ENCODE peak calls at places on chromosome X, in four cellular contexts. One of them, this sample, is unnamed.

GRCh38 chrX:31070057-31070468 is 1.8 kb downstream of the FTHL17 start:
- DNase-seq in mammary epithelial cell: peak; percentile 47
- DNase-seq in right atrium auricular region: no peak
- DNase-seq in heart right ventricle: no peak
- DNase-seq in this sample: no peak

GRCh38 chrX:63686878-63687714 is 97.9 kb downstream of the ARHGEF9 start:
- DNase-seq in heart right ventricle: no peak
- DNase-seq in right atrium auricular region: no peak
- DNase-seq in mammary epithelial cell: peak; percentile 41
- DNase-seq in this sample: no peak

GRCh38 chrX:123267220-123267619 is 83.1 kb downstream of the GRIA3 start:
- DNase-seq in right atrium auricular region: no peak
- DNase-seq in mammary epithelial cell: no peak
- DNase-seq in heart right ventricle: no peak
- DNase-seq in this sample: no peak

GRCh38 chrX:44152867-44153266 is 179.7 kb upstream of the NDP start:
- DNase-seq in right atrium auricular region: no peak
- DNase-seq in heart right ventricle: no peak
- DNase-seq in mammary epithelial cell: peak; percentile 64
- DNase-seq in this sample: no peak

GRCh38 chrX:15160558-15160957 is 109.3 kb downstream of the ASB9 start:
- DNase-seq in mammary epithelial cell: no peak
- DNase-seq in heart right ventricle: no peak
- DNase-seq in right atrium auricular region: no peak
- DNase-seq in this sample: no peak

GRCh38 chrX:156008915-156009314 is 11.4 kb downstream of the IL9R start:
- DNase-seq in mammary epithelial cell: no peak
- DNase-seq in heart right ventricle: no peak
- DNase-seq in right atrium auricular region: no peak
- DNase-seq in this sample: no peak

GRCh38 chrX:138858438-138858837 is 146.9 kb upstream of the FGF13 start:
- DNase-seq in heart right ventricle: no peak
- DNase-seq in mammary epithelial cell: peak; percentile 83
- DNase-seq in right atrium auricular region: no peak
- DNase-seq in this sample: no peak

GRCh38 chrX:25858273-25858880 is 279.8 kb upstream of the MAGEB18 start:
- DNase-seq in heart right ventricle: no peak
- DNase-seq in right atrium auricular region: no peak
- DNase-seq in mammary epithelial cell: no peak
- DNase-seq in this sample: no peak

GRCh38 chrX:100264200-100264599 is 145.9 kb downstream of the PCDH19 start:
- DNase-seq in mammary epithelial cell: peak; percentile 16
- DNase-seq in right atrium auricular region: no peak
- DNase-seq in heart right ventricle: no peak
- DNase-seq in this sample: no peak

GRCh38 chrX:105700316-105700715 is 122.0 kb upstream of the NRK start:
- DNase-seq in heart right ventricle: no peak
- DNase-seq in right atrium auricular region: no peak
- DNase-seq in mammary epithelial cell: no peak
- DNase-seq in this sample: no peak

GRCh38 chrX:65674351-65674893 is 7.0 kb downstream of the MSN start:
- DNase-seq in right atrium auricular region: no peak
- DNase-seq in mammary epithelial cell: peak; percentile 29
- DNase-seq in heart right ventricle: no peak
- DNase-seq in this sample: no peak
- H3K4me1 ChIP-seq in right atrium auricular region: no peaks in the 10 kb centered on the region
- H3K4me1 ChIP-seq in mammary epithelial cell: peaks cover 35% of the 10 kb centered on the region
- H3K4me1 ChIP-seq in heart right ventricle: peaks cover 48% of the 10 kb centered on the region
- H3K4me1 ChIP-seq in this sample: peaks cover 54% of the 10 kb centered on the region

DNA sequence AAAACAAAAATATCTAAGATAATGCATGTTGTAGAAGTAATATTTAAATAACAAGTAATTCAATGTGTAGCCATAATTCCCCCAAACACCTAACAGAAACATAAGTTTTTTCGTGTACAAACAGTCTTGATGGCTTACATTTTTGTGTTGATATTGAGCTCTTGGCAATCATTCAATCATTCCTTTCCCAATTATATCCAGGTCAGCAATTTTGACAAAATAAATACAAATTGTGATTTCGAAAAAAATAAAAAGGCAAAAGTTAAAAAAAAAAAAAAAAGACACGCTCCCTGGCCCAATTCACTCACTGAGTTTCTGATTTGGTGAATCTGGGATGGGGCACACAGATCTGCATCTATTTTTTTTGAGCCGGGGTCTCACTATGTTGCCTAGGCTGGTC is 187.6 kb upstream of the GPC4 start:
- DNase-seq in mammary epithelial cell: no peak
- DNase-seq in right atrium auricular region: no peak
- DNase-seq in heart right ventricle: no peak
- DNase-seq in this sample: no peak
- H3K4me1 ChIP-seq in mammary epithelial cell: peaks cover 2% of the 10 kb centered on the region
- H3K4me1 ChIP-seq in right atrium auricular region: no peaks in the 10 kb centered on the region
- H3K4me1 ChIP-seq in heart right ventricle: no peaks in the 10 kb centered on the region
- H3K4me1 ChIP-seq in this sample: no peaks in the 10 kb centered on the region

GRCh38 chrX:7841084-7841805 is 1.7 kb upstream of the VCX start:
- DNase-seq in heart right ventricle: no peak
- DNase-seq in right atrium auricular region: no peak
- DNase-seq in mammary epithelial cell: no peak
- DNase-seq in this sample: no peak
- H3K4me1 ChIP-seq in heart right ventricle: no peaks in the 10 kb centered on the region
- H3K4me1 ChIP-seq in right atrium auricular region: no peaks in the 10 kb centered on the region
- H3K4me1 ChIP-seq in mammary epithelial cell: no peaks in the 10 kb centered on the region
- H3K4me1 ChIP-seq in this sample: no peaks in the 10 kb centered on the region

GRCh38 chrX:85907316-85907715 is 140.0 kb downstream of the CHM start:
- DNase-seq in mammary epithelial cell: no peak
- DNase-seq in heart right ventricle: no peak
- DNase-seq in right atrium auricular region: no peak
- DNase-seq in this sample: no peak
- H3K4me1 ChIP-seq in mammary epithelial cell: no peaks in the 10 kb centered on the region
- H3K4me1 ChIP-seq in heart right ventricle: no peaks in the 10 kb centered on the region
- H3K4me1 ChIP-seq in right atrium auricular region: no peaks in the 10 kb centered on the region
- H3K4me1 ChIP-seq in this sample: peaks cover 13% of the 10 kb centered on the region

GRCh38 chrX:107467271-107467670 is 17.8 kb downstream of the FRMPD3 start:
- DNase-seq in mammary epithelial cell: no peak
- DNase-seq in right atrium auricular region: no peak
- DNase-seq in heart right ventricle: no peak
- DNase-seq in this sample: no peak

GRCh38 chrX:107470971-107471370 is 21.5 kb downstream of the FRMPD3 start:
- DNase-seq in mammary epithelial cell: no peak
- DNase-seq in right atrium auricular region: no peak
- DNase-seq in heart right ventricle: no peak
- DNase-seq in this sample: no peak

GRCh38 chrX:107470198-107470597 is 20.7 kb downstream of the FRMPD3 start:
- DNase-seq in heart right ventricle: no peak
- DNase-seq in mammary epithelial cell: no peak
- DNase-seq in right atrium auricular region: no peak
- DNase-seq in this sample: no peak

DNA sequence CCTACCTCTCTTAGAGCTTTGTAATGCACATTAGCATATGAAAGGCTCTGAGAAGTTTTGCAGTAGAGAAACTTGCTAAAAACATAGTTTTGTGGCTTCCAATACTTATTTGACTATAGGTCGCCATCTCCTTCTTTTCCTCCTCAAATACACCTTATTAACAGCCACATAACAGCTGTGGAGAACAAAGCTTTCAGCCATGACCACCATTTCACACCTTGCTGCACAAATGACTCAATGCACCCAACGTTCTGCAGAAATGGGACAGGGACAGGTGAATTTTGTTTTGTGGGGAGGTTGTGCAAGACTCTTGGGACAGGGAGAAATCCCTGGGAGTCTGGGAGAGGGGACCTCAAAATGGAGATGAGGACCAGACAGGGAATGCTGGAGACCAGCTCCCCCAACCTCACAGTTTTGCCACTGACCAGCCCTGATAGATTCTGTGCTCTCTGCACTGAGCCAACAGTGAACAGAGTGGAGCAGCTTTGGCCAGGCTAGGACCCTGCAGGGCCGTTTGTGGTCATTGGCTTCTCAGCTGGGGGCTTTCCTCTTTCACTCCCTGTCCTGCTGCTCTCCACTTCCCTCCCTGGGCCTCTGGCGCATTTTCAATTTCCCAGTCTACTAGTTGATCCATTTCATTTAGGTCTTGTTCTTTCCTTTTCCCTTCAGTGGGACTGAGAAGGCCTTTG is 16.6 kb downstream of the FRMPD3 start:
- DNase-seq in heart right ventricle: no peak
- DNase-seq in mammary epithelial cell: no peak
- DNase-seq in right atrium auricular region: no peak
- DNase-seq in this sample: no peak
- H3K4me1 ChIP-seq in heart right ventricle: no peaks in the 10 kb centered on the region
- H3K4me1 ChIP-seq in mammary epithelial cell: no peaks in the 10 kb centered on the region
- H3K4me1 ChIP-seq in right atrium auricular region: no peaks in the 10 kb centered on the region
- H3K4me1 ChIP-seq in this sample: no peaks in the 10 kb centered on the region

GRCh38 chrX:129782015-129782495 is 2.3 kb downstream of the SASH3 start:
- DNase-seq in mammary epithelial cell: no peak
- DNase-seq in right atrium auricular region: no peak
- DNase-seq in heart right ventricle: no peak
- DNase-seq in this sample: no peak

GRCh38 chrX:129785160-129785947 is 5.6 kb downstream of the SASH3 start:
- DNase-seq in right atrium auricular region: no peak
- DNase-seq in mammary epithelial cell: no peak
- DNase-seq in heart right ventricle: no peak
- DNase-seq in this sample: no peak

GRCh38 chrX:129781134-129782014 is 1.6 kb downstream of the SASH3 start:
- DNase-seq in right atrium auricular region: no peak
- DNase-seq in mammary epithelial cell: no peak
- DNase-seq in heart right ventricle: no peak
- DNase-seq in this sample: peak; percentile 58

GRCh38 chrX:129782706-129783105 is 3.0 kb downstream of the SASH3 start:
- DNase-seq in mammary epithelial cell: no peak
- DNase-seq in right atrium auricular region: no peak
- DNase-seq in heart right ventricle: no peak
- DNase-seq in this sample: no peak

DNA sequence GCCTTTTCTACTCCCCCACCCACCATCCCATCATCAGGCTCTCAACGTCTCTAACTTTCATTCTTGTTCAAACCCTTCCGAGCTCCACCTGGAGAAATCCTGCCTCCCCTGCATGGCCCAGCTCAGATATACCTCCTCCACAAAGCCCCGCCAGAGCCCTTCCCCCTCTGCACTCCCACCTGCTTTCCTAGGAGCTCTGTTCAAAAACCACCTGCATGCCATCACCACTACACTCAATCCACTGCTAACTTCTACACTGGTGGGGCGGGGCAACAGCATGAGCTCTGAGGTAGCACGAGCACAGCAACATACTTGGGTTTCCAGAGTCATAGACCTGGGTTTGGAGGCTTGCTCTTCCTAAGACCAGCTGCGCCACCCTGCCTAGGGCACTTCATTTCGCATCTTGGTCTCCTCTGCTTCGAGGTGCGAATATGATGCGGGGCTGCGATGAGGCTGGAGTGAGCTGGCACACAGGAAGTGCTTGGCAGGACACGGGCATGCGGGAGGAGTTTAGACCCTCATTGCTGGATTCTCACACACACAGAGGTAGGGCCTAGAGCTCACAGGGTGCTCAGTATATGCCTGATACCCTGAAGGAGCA is 3.5 kb downstream of the SASH3 start:
- DNase-seq in mammary epithelial cell: no peak
- DNase-seq in heart right ventricle: no peak
- DNase-seq in right atrium auricular region: no peak
- DNase-seq in this sample: no peak
- H3K4me1 ChIP-seq in mammary epithelial cell: no peaks in the 10 kb centered on the region
- H3K4me1 ChIP-seq in heart right ventricle: no peaks in the 10 kb centered on the region
- H3K4me1 ChIP-seq in right atrium auricular region: no peaks in the 10 kb centered on the region
- H3K4me1 ChIP-seq in this sample: no peaks in the 10 kb centered on the region

GRCh38 chrX:65673857-65674350 is 6.5 kb downstream of the MSN start:
- DNase-seq in mammary epithelial cell: no peak
- DNase-seq in right atrium auricular region: no peak
- DNase-seq in heart right ventricle: no peak
- DNase-seq in this sample: no peak
- H3K4me1 ChIP-seq in mammary epithelial cell: peaks cover 31% of the 10 kb centered on the region
- H3K4me1 ChIP-seq in right atrium auricular region: no peaks in the 10 kb centered on the region
- H3K4me1 ChIP-seq in heart right ventricle: peaks cover 47% of the 10 kb centered on the region
- H3K4me1 ChIP-seq in this sample: peaks cover 50% of the 10 kb centered on the region

GRCh38 chrX:115589419-115589818 is 28.4 kb downstream of the PLS3 start:
- DNase-seq in heart right ventricle: no peak
- DNase-seq in mammary epithelial cell: peak; percentile 84
- DNase-seq in right atrium auricular region: no peak
- DNase-seq in this sample: no peak
- H3K4me1 ChIP-seq in heart right ventricle: no peaks in the 10 kb centered on the region
- H3K4me1 ChIP-seq in mammary epithelial cell: peaks cover 25% of the 10 kb centered on the region
- H3K4me1 ChIP-seq in right atrium auricular region: peaks cover 3% of the 10 kb centered on the region
- H3K4me1 ChIP-seq in this sample: peaks cover 11% of the 10 kb centered on the region

GRCh38 chrX:70482300-70482699 is 37.7 kb downstream of the DLG3 start:
- DNase-seq in right atrium auricular region: no peak
- DNase-seq in heart right ventricle: no peak
- DNase-seq in mammary epithelial cell: no peak
- DNase-seq in this sample: no peak
- H3K4me1 ChIP-seq in right atrium auricular region: no peaks in the 10 kb centered on the region
- H3K4me1 ChIP-seq in heart right ventricle: peaks cover 8% of the 10 kb centered on the region
- H3K4me1 ChIP-seq in mammary epithelial cell: peaks cover 18% of the 10 kb centered on the region
- H3K4me1 ChIP-seq in this sample: peaks cover 6% of the 10 kb centered on the region

DNA sequence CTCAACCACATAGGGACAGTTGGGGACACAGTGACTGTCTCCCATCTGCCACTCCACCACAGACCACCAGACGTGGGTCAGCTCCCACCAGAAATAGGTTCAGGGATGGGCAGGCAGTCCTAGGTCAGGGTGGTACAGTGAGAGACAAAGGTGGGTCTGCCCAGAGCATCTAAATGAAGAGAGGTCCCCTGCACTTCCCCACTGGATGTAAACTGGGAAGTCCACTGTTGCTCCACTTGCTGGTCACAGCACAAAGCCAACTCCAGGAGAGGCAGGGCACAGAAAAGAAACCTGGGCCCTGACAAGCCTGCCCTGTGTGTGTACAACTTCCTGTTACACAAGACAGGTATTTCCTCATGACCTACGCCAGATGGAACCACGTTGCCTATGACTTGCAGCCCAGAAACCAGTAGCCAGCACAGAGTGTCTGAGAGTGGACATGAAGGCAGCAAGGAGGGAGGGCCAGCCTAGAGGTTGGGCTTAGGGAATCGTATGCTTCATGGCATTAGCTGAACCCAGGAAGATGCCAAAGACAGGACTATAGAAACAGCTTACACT is 161.8 kb downstream of the SH3KBP1 start:
- DNase-seq in right atrium auricular region: no peak
- DNase-seq in heart right ventricle: no peak
- DNase-seq in mammary epithelial cell: peak; percentile 82
- DNase-seq in this sample: no peak
- H3K4me1 ChIP-seq in right atrium auricular region: no peaks in the 10 kb centered on the region
- H3K4me1 ChIP-seq in heart right ventricle: no peaks in the 10 kb centered on the region
- H3K4me1 ChIP-seq in mammary epithelial cell: peaks cover 6% of the 10 kb centered on the region
- H3K4me1 ChIP-seq in this sample: no peaks in the 10 kb centered on the region

This sample was measured in psoas muscle.